ENCODE peak calls at places on chromosomes 3 and 15, in eight cellular contexts. T is nephron progenitor cell, X is glutamatergic neuron, M is PC-9, I is uterus, R is foreskin fibroblast, A is B cell, D is AG09309. V is an unnamed sample.

GRCh38 chr3:94811836-94812235 is 749.0 kb downstream of the NSUN3 start:
- DNase-seq in T (no peak), X (no peak), M (peak), I (no peak), R (no peak), A (no peak), D (no peak), V (no peak)

GRCh38 chr3:113275876-113276580 is 64.7 kb downstream of the BOC start:
- DNase-seq in T (peak), X (peak), M (peak), I (peak), R (peak), A (no peak), D (peak), V (peak)

GRCh38 chr15:70269991-70270751 is 172.5 kb upstream of the TLE3 start:
- DNase-seq in T (no peak), X (no peak), M (peak), I (peak), R (no peak), A (no peak), D (no peak), V (no peak)

GRCh38 chr3:55508335-55508734 is 21.2 kb upstream of the WNT5A start:
- DNase-seq in T (no peak), X (no peak), M (no peak), I (no peak), R (no peak), A (no peak), D (no peak), V (no peak)

GRCh38 chr15:61660579-61660978 is 399.7 kb downstream of the VPS13C start:
- DNase-seq in T (no peak), X (no peak), M (no peak), I (peak), R (peak), A (no peak), D (peak), V (no peak)

GRCh38 chr3:172132721-172133311 is 93.4 kb downstream of the FNDC3B start:
- DNase-seq in T (no peak), X (no peak), M (no peak), I (no peak), R (no peak), A (no peak), D (no peak), V (no peak)

GRCh38 chr3:177336841-177337430 is 139.7 kb upstream of the TBL1XR1 start:
- DNase-seq in T (no peak), X (no peak), M (no peak), I (no peak), R (peak), A (no peak), D (no peak), V (no peak)

GRCh38 chr15:74314897-74315438 is 52.5 kb downstream of the CYP11A1 start:
- DNase-seq in T (no peak), X (no peak), M (peak), I (no peak), R (no peak), A (no peak), D (no peak), V (no peak)

GRCh38 chr3:138187296-138188012 is at the start of gene ARMC8:
- DNase-seq in T (peak), X (peak), M (peak), I (peak), R (no peak), A (peak), D (no peak), V (peak)

GRCh38 chr3:42053476-42053875 is 37.7 kb upstream of the TRAK1 start:
- DNase-seq in T (no peak), X (no peak), M (no peak), I (no peak), R (no peak), A (no peak), D (no peak), V (no peak)

GRCh38 chr3:55904716-55905115 is 417.6 kb upstream of the WNT5A start:
- DNase-seq in T (no peak), X (no peak), M (no peak), I (no peak), R (no peak), A (no peak), D (no peak), V (no peak)

GRCh38 chr3:171950373-171950772 is 89.0 kb upstream of the FNDC3B start:
- DNase-seq in T (no peak), X (no peak), M (peak), I (no peak), R (peak), A (no peak), D (no peak), V (no peak)

GRCh38 chr3:195524171-195524896 is 18.8 kb downstream of the PPP1R2 start:
- DNase-seq in T (no peak), X (no peak), M (no peak), I (no peak), R (no peak), A (no peak), D (no peak), V (no peak)

GRCh38 chr3:105334138-105334882 is 32.4 kb upstream of the ALCAM start:
- DNase-seq in T (no peak), X (no peak), M (no peak), I (no peak), R (peak), A (no peak), D (no peak), V (no peak)

DNA sequence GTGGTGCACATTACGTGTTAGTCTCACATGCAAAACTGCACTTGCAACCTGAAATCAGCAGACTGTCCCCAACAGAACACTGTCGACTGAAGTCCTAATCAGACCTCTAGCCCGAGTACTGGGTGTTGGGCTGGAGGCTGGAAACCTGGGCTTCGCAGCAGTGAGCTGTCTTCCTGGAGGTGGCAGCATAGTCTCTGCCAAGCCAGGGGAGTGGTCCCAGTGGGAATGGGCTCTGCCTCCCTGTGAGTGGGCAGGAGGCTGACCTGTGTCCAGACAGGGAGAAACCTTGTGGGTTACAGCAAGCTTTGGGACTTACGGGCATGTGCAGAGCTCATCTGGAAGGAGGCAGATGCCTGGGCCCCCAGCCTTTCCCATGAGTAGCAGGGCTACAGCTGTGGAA is 38.2 kb upstream of the MYZAP start:
- DNase-seq in T (no peak), X (no peak), M (no peak), I (no peak), R (no peak), A (no peak), D (no peak), V (no peak)
- TF ChIP-seq CTCF in T (no peak), X (no peak), M (no peak), I (no peak), R (no peak), A (no peak), D (no peak), V (no peak)

GRCh38 chr3:157370867-157371266 is 65.8 kb upstream of the PTX3 start:
- DNase-seq in T (no peak), X (no peak), M (no peak), I (no peak), R (peak), A (no peak), D (no peak), V (no peak)

GRCh38 chr3:157373783-157374182 is 62.9 kb upstream of the PTX3 start:
- DNase-seq in T (no peak), X (no peak), M (no peak), I (no peak), R (peak), A (no peak), D (peak), V (no peak)

GRCh38 chr3:157369712-157370447 is 66.8 kb upstream of the PTX3 start:
- DNase-seq in T (no peak), X (no peak), M (no peak), I (no peak), R (no peak), A (no peak), D (no peak), V (no peak)

GRCh38 chr3:157363393-157363792 is 73.3 kb upstream of the PTX3 start:
- DNase-seq in T (no peak), X (no peak), M (no peak), I (no peak), R (no peak), A (no peak), D (no peak), V (no peak)

DNA sequence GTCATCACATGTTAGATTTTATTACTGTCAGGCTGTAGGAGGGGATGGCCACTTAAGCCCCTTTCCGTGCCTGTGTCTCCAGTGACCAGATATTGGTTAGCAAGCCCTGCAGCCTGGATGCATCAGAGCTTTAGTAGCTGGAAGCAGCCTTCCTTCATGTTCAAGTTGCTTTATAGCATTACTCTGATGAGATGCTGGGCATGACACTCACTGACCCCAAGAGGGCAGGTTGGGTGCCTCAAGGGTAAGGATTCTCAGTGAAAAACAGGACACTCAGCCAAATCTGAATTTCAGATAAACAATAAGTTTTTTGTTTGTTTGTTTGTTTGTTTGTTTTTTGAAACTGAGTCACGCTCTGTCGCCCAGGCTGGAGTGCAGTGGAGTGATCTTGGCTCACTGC is 68.5 kb upstream of the PTX3 start:
- DNase-seq in T (no peak), X (no peak), M (no peak), I (no peak), R (no peak), A (no peak), D (no peak), V (no peak)
- TF ChIP-seq CTCF in T (no peak), X (no peak), M (no peak), I (no peak), R (no peak), A (no peak), D (no peak), V (no peak)

GRCh38 chr3:150504473-150504872 is 41.8 kb downstream of the SERP1 start:
- DNase-seq in T (no peak), X (no peak), M (no peak), I (no peak), R (peak), A (no peak), D (no peak), V (no peak)
- TF ChIP-seq CTCF in T (no peak), X (no peak), M (no peak), I (no peak), R (no peak), A (no peak), D (no peak), V (no peak)

GRCh38 chr3:143348486-143349327 is 229.1 kb downstream of the CHST2 start:
- DNase-seq in T (no peak), X (no peak), M (no peak), I (no peak), R (no peak), A (no peak), D (no peak), V (no peak)
- TF ChIP-seq CTCF in T (no peak), X (no peak), M (no peak), I (no peak), R (no peak), A (no peak), D (peak), V (no peak)

GRCh38 chr3:52051444-52051843 is 4.9 kb downstream of the DUSP7 start:
- DNase-seq in T (no peak), X (no peak), M (no peak), I (no peak), R (no peak), A (no peak), D (no peak), V (no peak)

GRCh38 chr3:52052831-52053306 is 3.5 kb downstream of the DUSP7 start:
- DNase-seq in T (peak), X (no peak), M (peak), I (peak), R (peak), A (no peak), D (peak), V (peak)

GRCh38 chr3:52055537-52056351 is 627 bp downstream of the DUSP7 start:
- DNase-seq in T (peak), X (peak), M (peak), I (no peak), R (peak), A (no peak), D (no peak), V (peak)

GRCh38 chr3:52054689-52055511 is 1.5 kb downstream of the DUSP7 start:
- DNase-seq in T (peak), X (peak), M (no peak), I (no peak), R (peak), A (no peak), D (no peak), V (peak)

GRCh38 chr3:52053307-52054304 is 2.8 kb downstream of the DUSP7 start:
- DNase-seq in T (no peak), X (no peak), M (peak), I (peak), R (peak), A (peak), D (no peak), V (no peak)
- TF ChIP-seq CTCF in T (no peak), X (no peak), M (peak), I (peak), R (peak), A (no peak), D (peak), V (no peak)

DNA sequence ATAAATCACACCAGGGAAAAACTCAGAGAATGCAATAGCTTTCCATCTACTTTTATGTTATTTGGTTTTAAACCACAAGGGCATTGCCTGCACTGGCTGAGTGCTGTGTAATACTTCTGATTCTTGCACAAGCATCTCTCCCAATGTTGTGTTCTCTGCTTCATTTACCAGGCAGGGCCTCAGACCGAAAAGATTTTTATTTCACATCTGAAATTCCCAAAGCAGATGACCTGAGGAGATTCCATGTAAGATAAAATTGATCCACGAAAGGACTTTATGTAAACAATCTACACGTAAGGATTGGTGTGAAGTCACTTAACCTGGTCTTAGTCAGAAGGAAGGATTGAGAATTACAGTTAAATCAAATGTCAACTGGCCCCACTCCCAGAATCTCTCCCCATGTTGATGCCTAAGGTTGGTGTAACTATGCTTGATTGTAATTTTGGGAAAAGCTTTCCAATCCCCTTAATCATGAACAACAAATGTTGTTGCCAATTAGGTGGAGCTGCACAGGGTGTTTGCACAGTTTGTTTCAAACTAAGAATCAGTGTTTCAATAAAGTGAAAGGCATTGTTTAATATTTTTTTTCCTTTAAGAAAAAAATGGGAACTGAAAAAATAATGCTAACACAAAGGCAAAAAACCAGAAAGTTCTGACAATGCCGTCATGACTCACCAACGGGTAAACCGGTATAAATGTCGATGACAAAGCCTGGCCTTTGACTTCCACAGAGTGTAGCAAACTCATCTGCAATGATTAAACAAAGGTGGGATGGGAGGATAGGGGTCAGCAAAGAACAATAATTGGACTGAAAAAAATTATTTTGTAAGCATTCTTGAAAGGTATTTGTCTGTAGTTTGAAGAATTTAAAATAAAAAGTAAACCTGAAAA is 128.6 kb downstream of the DUT start:
- DNase-seq in T (no peak), X (no peak), M (no peak), I (no peak), R (peak), A (no peak), D (peak), V (no peak)
- TF ChIP-seq CTCF in T (no peak), X (no peak), M (no peak), I (no peak), R (no peak), A (no peak), D (peak), V (no peak)

DNA sequence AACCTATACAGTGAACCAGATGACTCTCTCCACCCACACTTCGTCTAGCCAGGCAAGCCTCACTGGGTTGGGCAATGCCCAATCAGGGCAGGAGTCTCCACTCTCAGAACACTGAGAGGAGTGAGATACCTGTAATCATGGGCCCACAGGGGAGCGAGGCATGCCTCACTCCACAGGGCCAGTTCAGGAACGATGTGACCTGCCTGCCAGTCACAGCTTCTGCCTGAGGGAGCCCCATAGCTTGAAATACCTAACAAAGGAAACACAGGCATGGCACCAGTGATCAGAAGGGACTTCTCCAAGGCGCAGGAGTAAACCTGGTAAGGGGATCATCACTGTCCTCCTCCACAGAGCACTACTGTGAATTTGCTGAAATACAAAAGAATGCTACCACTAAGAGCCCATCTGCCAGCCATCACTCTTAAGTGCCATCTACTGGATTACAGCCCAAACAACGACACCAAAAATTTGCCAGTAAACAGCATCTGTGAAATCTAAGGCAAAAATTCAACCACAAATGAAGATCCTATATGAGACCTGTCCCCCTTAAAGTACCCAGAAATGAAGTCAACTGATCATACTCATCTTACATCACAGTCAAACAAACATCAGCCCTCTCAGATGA is 689.9 kb upstream of the SEMA6D start:
- DNase-seq in T (no peak), X (no peak), M (no peak), I (no peak), R (no peak), A (no peak), D (no peak), V (no peak)
- TF ChIP-seq CTCF in T (no peak), X (no peak), M (no peak), I (no peak), R (no peak), A (no peak), D (no peak), V (peak)

DNA sequence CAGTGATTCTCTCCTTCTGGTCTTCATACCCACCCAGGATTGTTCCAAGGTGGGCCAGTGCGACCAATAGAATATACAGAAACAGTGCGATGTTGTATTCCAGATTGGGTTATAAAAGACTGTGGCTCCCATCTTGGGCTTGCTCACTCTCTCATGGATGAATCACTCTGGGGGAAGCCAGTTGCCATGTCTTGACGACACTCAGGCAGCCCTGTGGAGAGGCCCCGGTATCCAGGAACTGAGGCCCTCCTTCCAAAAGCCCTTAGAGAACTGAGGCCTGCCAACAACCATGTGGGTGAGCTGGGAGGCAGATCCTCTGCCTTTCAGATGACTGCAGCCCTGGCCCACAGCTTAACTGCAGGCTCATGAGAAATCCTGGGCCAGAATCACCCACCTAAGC is 57.2 kb downstream of the SH3GL3 start:
- DNase-seq in T (no peak), X (no peak), M (no peak), I (no peak), R (no peak), A (no peak), D (no peak), V (no peak)
- TF ChIP-seq CTCF in T (no peak), X (no peak), M (no peak), I (no peak), R (no peak), A (no peak), D (no peak), V (no peak)

GRCh38 chr15:90482124-90483011 is 47.4 kb upstream of the CRTC3 start:
- DNase-seq in T (peak), X (peak), M (peak), I (peak), R (peak), A (no peak), D (peak), V (peak)
- TF ChIP-seq CTCF in T (peak), X (peak), M (peak), I (peak), R (peak), A (peak), D (peak), V (peak)

GRCh38 chr15:23035964-23036566 is 3.3 kb downstream of the TUBGCP5 start:
- DNase-seq in T (peak), X (peak), M (peak), I (no peak), R (peak), A (no peak), D (no peak), V (peak)
- TF ChIP-seq CTCF in T (peak), X (peak), M (peak), I (peak), R (peak), A (peak), D (peak), V (peak)